ENCODE peak calls at places on chromosomes 6 and 20, in seven cellular contexts. A is fibroblast of lung, R is hippocampal formation, M is mucosa of gallbladder, B is NCI-H460, Q is GM10248, U is hepatocyte. N is an unnamed sample.

GRCh38 chr20:3082306-3082951 is 2.1 kb downstream of the AVP start:
- DNase-seq in U (peak; percentile 50), B (no peak), M (no peak), Q (no peak), A (no peak), R (no peak), N (no peak)

GRCh38 chr20:42152570-42152969 is 534.4 kb upstream of the CHD6 start:
- DNase-seq in M (no peak), R (no peak), B (no peak), Q (no peak), U (no peak), A (no peak), N (no peak)

GRCh38 chr6:149913542-149914240 is 9.2 kb downstream of the RAET1G start:
- DNase-seq in Q (no peak), U (no peak), R (no peak), A (no peak), B (no peak), M (no peak), N (no peak)

GRCh38 chr6:357261-357790 is 34.2 kb upstream of the IRF4 start:
- DNase-seq in B (no peak), R (no peak), Q (no peak), A (no peak), U (no peak), M (no peak), N (no peak)

GRCh38 chr6:111468329-111469012 is 14.5 kb downstream of the REV3L start:
- DNase-seq in Q (no peak), R (no peak), A (peak; percentile 84), U (no peak), M (no peak), B (no peak), N (no peak)

GRCh38 chr20:47318027-47318595 is 38.4 kb downstream of the ZMYND8 start:
- DNase-seq in B (no peak), R (no peak), Q (no peak), U (no peak), M (no peak), A (peak; percentile 80), N (no peak)

GRCh38 chr6:74991573-74992332 is 214.1 kb downstream of the COL12A1 start:
- DNase-seq in A (peak; percentile 88), M (no peak), R (no peak), Q (no peak), U (no peak), B (no peak), N (no peak)

GRCh38 chr6:167933290-167933689 is 64.2 kb upstream of the KIF25 start:
- DNase-seq in R (no peak), A (no peak), B (no peak), U (no peak), M (no peak), Q (no peak), N (no peak)

GRCh38 chr6:152054441-152054840 is 247.0 kb downstream of the ESR1 start:
- DNase-seq in Q (no peak), M (no peak), B (no peak), R (no peak), U (peak; percentile 22), A (peak; percentile 78), N (no peak)

GRCh38 chr6:107237992-107238660 is 122.8 kb upstream of the BEND3 start:
- DNase-seq in U (no peak), M (no peak), B (no peak), R (no peak), A (peak; percentile 69), Q (no peak), N (no peak)

GRCh38 chr20:610130-611046 is at the start of gene TCF15:
- DNase-seq in Q (peak; percentile 78), M (no peak), A (peak; percentile 19), B (no peak), R (no peak), U (peak; percentile 23), N (peak; percentile 9)

GRCh38 chr6:49004806-49005205 is 458.2 kb downstream of the MMUT start:
- DNase-seq in U (no peak), R (no peak), Q (no peak), A (no peak), M (no peak), B (no peak), N (no peak)

GRCh38 chr20:21681932-21682318 is 23.5 kb upstream of the PAX1 start:
- DNase-seq in Q (no peak), A (no peak), U (no peak), B (no peak), R (no peak), M (no peak), N (no peak)

GRCh38 chr20:52923123-52923543 is 49.0 kb upstream of the TSHZ2 start:
- DNase-seq in A (peak; percentile 100), U (peak; percentile 38), M (no peak), R (no peak), Q (no peak), B (no peak), N (no peak)

GRCh38 chr6:56026461-56027180 is 151.2 kb upstream of the BMP5 start:
- DNase-seq in A (peak; percentile 32), M (no peak), Q (no peak), R (no peak), B (no peak), U (peak; percentile 16), N (no peak)

GRCh38 chr20:11459090-11459877 is 458.4 kb upstream of the BTBD3 start:
- DNase-seq in A (no peak), R (no peak), B (peak; percentile 37), Q (peak; percentile 8), U (no peak), M (no peak), N (no peak)

GRCh38 chr6:15207923-15208322 is 37.9 kb upstream of the JARID2 start:
- DNase-seq in M (no peak), Q (no peak), R (no peak), B (no peak), A (peak; percentile 79), U (no peak), N (no peak)

GRCh38 chr20:54711061-54711460 is 235.7 kb downstream of the DOK5 start:
- DNase-seq in R (no peak), Q (no peak), A (no peak), M (no peak), U (no peak), B (no peak), N (no peak)

GRCh38 chr6:119463081-119463626 is 113.6 kb upstream of the MAN1A1 start:
- DNase-seq in Q (peak; percentile 28), B (no peak), M (no peak), U (no peak), R (no peak), A (no peak), N (no peak)

GRCh38 chr20:41347523-41348429 is 7.2 kb downstream of the LPIN3 start:
- DNase-seq in Q (no peak), M (no peak), U (no peak), B (no peak), A (peak; percentile 9), R (no peak), N (no peak)

GRCh38 chr20:24915892-24916291 is 33.2 kb upstream of the CST7 start:
- DNase-seq in U (no peak), A (no peak), R (no peak), B (no peak), M (no peak), Q (no peak), N (no peak)

GRCh38 chr6:113137411-113137810 is 719.7 kb upstream of the MARCKS start:
- DNase-seq in A (peak; percentile 70), B (no peak), Q (no peak), M (no peak), U (peak; percentile 7), R (no peak), N (no peak)

GRCh38 chr6:116152620-116153019 is 26.7 kb upstream of the COL10A1 start:
- DNase-seq in R (no peak), B (no peak), M (no peak), Q (no peak), U (no peak), A (no peak), N (no peak)

GRCh38 chr20:45121388-45121787 is 2.9 kb downstream of the WFDC12 start:
- DNase-seq in M (no peak), B (no peak), R (no peak), A (no peak), U (no peak), Q (no peak), N (no peak)

GRCh38 chr6:30350519-30350918 is 5.6 kb downstream of the RPP21 start:
- DNase-seq in M (no peak), U (no peak), B (no peak), Q (no peak), R (no peak), A (peak; percentile 24), N (no peak)

GRCh38 chr6:169452117-169452868 is 198.6 kb upstream of the THBS2 start:
- DNase-seq in M (peak; percentile 76), Q (no peak), R (peak; percentile 3), A (peak; percentile 90), U (no peak), B (no peak), N (peak; percentile 37)

N was measured in amygdala.